ENCODE peak calls at places on chromosomes 6 and 20, in six cellular contexts. F is NCI-H82, R is fibroblast of lung, H is A549, Q is hypothalamus, W is A172. K is an unnamed sample.

GRCh38 chr20:5189917-5190316 is 63.1 kb downstream of the CDS2 start:
- DNase-seq in F (no peak), R (no peak), H (no peak), Q (no peak), W (no peak), K (no peak)

GRCh38 chr20:38203337-38204003 is 38.4 kb upstream of the TGM2 start:
- DNase-seq in F (peak), R (no peak), H (no peak), Q (no peak), W (no peak), K (peak)

GRCh38 chr20:8431538-8432434 is 299.7 kb downstream of the PLCB1 start:
- DNase-seq in F (peak), R (no peak), H (no peak), Q (no peak), W (no peak), K (no peak)

GRCh38 chr6:40558102-40558501 is 29.1 kb downstream of the LRFN2 start:
- DNase-seq in F (peak), R (no peak), H (no peak), Q (no peak), W (no peak), K (no peak)

GRCh38 chr6:159490298-159490937 is 202.6 kb downstream of the SOD2 start:
- DNase-seq in F (no peak), R (no peak), H (no peak), Q (no peak), W (no peak), K (no peak)

GRCh38 chr6:41936073-41936837 is 5.4 kb downstream of the CCND3 start:
- DNase-seq in F (peak), R (peak), H (peak), Q (peak), W (peak), K (peak)

GRCh38 chr6:160106701-160107100 is 14.9 kb upstream of the SLC22A1 start:
- DNase-seq in F (no peak), R (no peak), H (no peak), Q (no peak), W (no peak), K (no peak)

GRCh38 chr6:100203391-100203790 is 209.4 kb upstream of the MCHR2 start:
- DNase-seq in F (no peak), R (peak), H (peak), Q (no peak), W (peak), K (no peak)

GRCh38 chr6:139262519-139263300 is 29.1 kb downstream of the TXLNB start:
- DNase-seq in F (peak), R (peak), H (no peak), Q (no peak), W (peak), K (no peak)

GRCh38 chr20:23135449-23136447 is 49.6 kb upstream of the CD93 start:
- DNase-seq in F (no peak), R (no peak), H (no peak), Q (no peak), W (no peak), K (peak)

K was measured in CD14-positive monocyte.